ENCODE peak calls at places on chromosomes 5 and 9, in eight cellular contexts. B is IMR-90, Q is astrocyte, H is GM23248, O is neuronal stem cell, S is mesenchymal stem cell, R is GM23338, V is Karpas-422. T is an unnamed sample.

GRCh38 chr9:93205045-93205768 is 21.3 kb downstream of the WNK2 start:
- DNase-seq in R (no peak), H (peak), V (peak), S (no peak), O (peak), B (no peak), Q (peak), T (peak)

GRCh38 chr9:132717326-132717945 is 47.2 kb downstream of the GTF3C4 start:
- DNase-seq in B (no peak), Q (no peak), S (no peak), O (no peak), R (no peak), H (no peak), V (no peak), T (no peak)

GRCh38 chr9:81646337-81646736 is 43.0 kb downstream of the TLE1 start:
- DNase-seq in S (no peak), Q (no peak), O (no peak), R (peak), H (no peak), B (no peak), V (no peak), T (no peak)

GRCh38 chr9:107612136-107612535 is 122.6 kb upstream of the KLF4 start:
- DNase-seq in Q (no peak), O (no peak), H (peak), B (no peak), V (no peak), R (no peak), S (no peak), T (no peak)

GRCh38 chr9:104091708-104092107 is 2.4 kb upstream of the SMC2 start:
- DNase-seq in H (peak), B (peak), O (no peak), S (peak), Q (peak), R (peak), V (peak), T (peak)

GRCh38 chr5:178367351-178368120 is 134.9 kb upstream of the PHYKPL start:
- DNase-seq in R (no peak), S (no peak), B (no peak), H (no peak), V (no peak), O (no peak), Q (no peak), T (peak)

GRCh38 chr5:141878186-141878770 is at the start of gene PCDH1:
- DNase-seq in B (peak), R (peak), V (no peak), Q (no peak), O (no peak), S (peak), H (peak), T (peak)

GRCh38 chr5:68544656-68545565 is 329.4 kb downstream of the PIK3R1 start:
- DNase-seq in B (peak), S (peak), H (peak), O (no peak), Q (no peak), V (no peak), R (no peak), T (peak)

GRCh38 chr5:149611327-149611726 is 30.0 kb downstream of the ARHGEF37 start:
- DNase-seq in O (no peak), R (no peak), S (peak), H (peak), Q (peak), V (no peak), B (peak), T (peak)

GRCh38 chr5:142720561-142721275 is 34.8 kb upstream of the FGF1 start:
- DNase-seq in B (peak), V (no peak), S (no peak), H (no peak), Q (peak), O (no peak), R (no peak), T (no peak)

GRCh38 chr5:88660947-88661869 is 221.8 kb downstream of the MEF2C start:
- DNase-seq in R (peak), B (peak), Q (peak), S (peak), H (peak), V (peak), O (peak), T (peak)

GRCh38 chr5:5342784-5343183 is 79.7 kb upstream of the ICE1 start:
- DNase-seq in S (peak), R (no peak), O (no peak), B (peak), Q (peak), V (no peak), H (peak), T (peak)

GRCh38 chr5:148923023-148923422 is 96.6 kb downstream of the ADRB2 start:
- DNase-seq in O (no peak), Q (no peak), B (no peak), S (no peak), H (no peak), R (no peak), V (no peak), T (no peak)

GRCh38 chr5:170388818-170389217 is 349 bp downstream of the KCNMB1 start:
- DNase-seq in S (no peak), R (no peak), Q (no peak), H (no peak), V (no peak), B (no peak), O (no peak), T (peak)

GRCh38 chr9:87554177-87554940 is 56.7 kb downstream of the DAPK1 start:
- DNase-seq in Q (no peak), V (no peak), O (no peak), R (peak), S (no peak), B (no peak), H (peak), T (no peak)

GRCh38 chr5:132433141-132433540 is 57.4 kb downstream of the IRF1 start:
- DNase-seq in R (no peak), O (no peak), B (no peak), Q (no peak), S (no peak), V (no peak), H (no peak), T (no peak)

GRCh38 chr5:41871866-41872265 is 1.6 kb upstream of the OXCT1 start:
- DNase-seq in B (peak), Q (peak), O (no peak), S (no peak), R (no peak), H (peak), V (no peak), T (peak)

GRCh38 chr5:160271396-160271795 is 41.0 kb downstream of the CCNJL start:
- DNase-seq in B (no peak), O (no peak), V (no peak), S (peak), R (peak), Q (no peak), H (no peak), T (no peak)

GRCh38 chr5:168411871-168412270 is 74.4 kb upstream of the RARS1 start:
- DNase-seq in O (no peak), R (no peak), B (no peak), H (no peak), Q (no peak), V (no peak), S (no peak), T (no peak)

DNA sequence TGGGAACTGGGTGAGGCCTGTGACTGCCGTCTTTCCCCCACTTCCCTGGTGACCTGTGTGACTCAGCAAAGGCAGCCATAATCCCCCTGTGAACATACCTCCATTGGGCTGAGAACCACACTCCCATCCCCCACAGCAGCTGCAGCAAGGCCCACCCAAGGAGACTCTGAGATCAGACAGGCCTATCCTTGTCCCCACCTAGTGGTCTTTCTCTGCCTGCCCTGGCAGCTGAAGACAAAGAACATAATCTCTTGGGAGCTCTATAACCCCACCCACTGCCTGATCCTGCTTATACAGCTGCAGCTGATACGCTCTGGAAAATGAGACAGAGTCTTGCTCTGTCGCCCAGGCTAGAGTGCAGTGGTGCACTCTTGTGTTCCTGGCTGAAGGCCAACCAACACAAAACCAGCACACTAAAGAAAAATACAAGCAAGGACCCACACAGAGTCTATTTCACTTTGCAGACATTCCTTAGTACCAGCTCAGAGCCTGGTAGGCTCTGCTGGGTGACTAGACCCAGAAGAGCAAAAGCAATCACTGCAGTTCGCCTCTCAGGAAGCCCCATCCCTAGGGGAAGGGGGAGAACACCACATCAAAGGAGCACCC is 106.7 kb downstream of the MCTP1 start:
- DNase-seq in O (peak), H (peak), S (peak), B (no peak), Q (peak), V (no peak), R (peak), T (no peak)
- H3K4me2 ChIP-seq in O (no peak), H (no peak), S (no peak), B (no peak), Q (peak), V (no peak), R (peak), T (peak)

DNA sequence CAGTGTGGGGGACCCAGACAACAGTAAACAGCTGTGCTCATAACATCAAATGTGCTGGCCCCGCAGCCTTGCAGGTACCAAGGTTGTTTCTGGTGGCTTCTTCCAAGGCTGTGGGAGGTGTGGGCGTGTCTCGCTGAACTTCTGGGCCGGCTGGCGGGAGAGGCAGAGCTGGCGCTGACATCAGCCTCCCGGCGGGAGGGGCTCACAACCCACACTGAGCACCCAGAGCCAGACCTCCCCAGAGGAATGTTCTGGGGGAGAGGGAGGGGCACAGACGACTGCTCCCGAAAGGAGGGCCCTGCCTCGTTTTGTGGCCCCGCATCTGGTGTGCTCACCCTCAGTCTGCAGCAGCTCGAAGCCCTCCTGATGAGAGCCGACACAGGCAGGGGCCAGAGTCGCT is 6.9 kb upstream of the SLC12A7 start:
- DNase-seq in Q (no peak), H (no peak), B (no peak), R (no peak), S (no peak), O (no peak), V (no peak), T (no peak)
- H3K4me3 ChIP-seq in Q (no peak), H (no peak), B (no peak), R (no peak), S (no peak), O (no peak), V (no peak), T (no peak)

DNA sequence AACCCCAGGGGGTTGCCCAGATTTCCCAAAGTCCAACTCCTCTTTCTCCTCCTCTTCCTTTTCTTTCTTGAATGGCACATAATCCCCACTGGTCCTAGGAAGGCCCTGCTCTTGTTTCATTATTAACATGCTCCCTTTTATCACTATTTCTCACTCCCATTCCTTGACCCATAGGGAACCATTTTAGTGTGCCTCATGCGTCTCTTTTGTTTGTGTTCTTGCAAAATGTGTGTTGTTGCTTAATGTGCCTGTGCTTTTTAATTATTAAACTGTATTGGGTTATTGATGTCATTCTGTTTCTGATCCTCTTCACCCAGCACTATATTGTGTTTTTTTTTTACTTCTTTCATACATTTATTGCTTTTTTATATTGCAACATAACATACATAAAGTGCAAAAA is 4.1 kb upstream of the RNF130 start:
- DNase-seq in B (no peak), O (no peak), R (no peak), Q (no peak), H (no peak), V (no peak), S (no peak), T (no peak)
- H2AFZ ChIP-seq in B (no peak), O (peak), R (no peak), Q (no peak), H (no peak), V (no peak), S (no peak), T (no peak)

GRCh38 chr5:146832985-146833732 is 45.4 kb downstream of the PPP2R2B start:
- DNase-seq in H (no peak), V (no peak), R (no peak), Q (peak), S (no peak), B (no peak), O (no peak), T (no peak)
- H3K4me2 ChIP-seq in H (no peak), V (no peak), R (no peak), Q (no peak), S (no peak), B (no peak), O (no peak), T (no peak)